ENCODE peak calls at places on chromosomes 13 and 19, in seven cellular contexts. E is fibroblast of the aortic adventitia, L is cardiac muscle cell, H is uterus, V is OCI-LY7, M is heart right ventricle, A is prostate gland. J is an unnamed sample.

GRCh38 chr13:113786262-113786841 is 27.3 kb downstream of the TMEM255B start:
- DNase-seq in E (peak), L (peak), H (no peak), V (no peak), M (no peak), A (no peak), J (no peak)

GRCh38 chr19:13024126-13024957 is 29.1 kb downstream of the NFIX start:
- DNase-seq in E (peak), L (peak), H (peak), V (no peak), M (no peak), A (no peak), J (no peak)

GRCh38 chr13:104584481-104584880 is 1518.3 kb upstream of the SLC10A2 start:
- DNase-seq in E (no peak), L (peak), H (no peak), V (no peak), M (no peak), A (no peak), J (no peak)

GRCh38 chr13:29817604-29818378 is 32.6 kb downstream of the UBL3 start:
- DNase-seq in E (peak), L (no peak), H (no peak), V (peak), M (no peak), A (no peak), J (no peak)

GRCh38 chr19:40089462-40089861 is 1.3 kb downstream of the ZNF780A start:
- DNase-seq in E (peak), L (peak), H (no peak), V (peak), M (no peak), A (no peak), J (peak)

GRCh38 chr19:30319411-30319810 is 52.8 kb upstream of the ZNF536 start:
- DNase-seq in E (no peak), L (no peak), H (no peak), V (no peak), M (no peak), A (no peak), J (no peak)

GRCh38 chr19:10290439-10290875 is 705 bp downstream of the ICAM5 start:
- DNase-seq in E (peak), L (no peak), H (no peak), V (no peak), M (no peak), A (no peak), J (no peak)

GRCh38 chr19:16208064-16208759 is 10.5 kb downstream of the AP1M1 start:
- DNase-seq in E (no peak), L (no peak), H (no peak), V (no peak), M (no peak), A (no peak), J (no peak)

GRCh38 chr19:41925208-41926003 is 2.8 kb downstream of the ERFL start:
- DNase-seq in E (no peak), L (no peak), H (no peak), V (no peak), M (no peak), A (no peak), J (no peak)

GRCh38 chr13:88802886-88803285 is 1131.7 kb downstream of the SLITRK5 start:
- DNase-seq in E (no peak), L (no peak), H (no peak), V (no peak), M (no peak), A (no peak), J (no peak)

GRCh38 chr13:42038661-42039456 is 9.6 kb upstream of the DGKH start:
- DNase-seq in E (no peak), L (no peak), H (no peak), V (no peak), M (no peak), A (no peak), J (no peak)

GRCh38 chr19:53894736-53895135 is 12.7 kb downstream of the PRKCG start:
- DNase-seq in E (no peak), L (no peak), H (no peak), V (no peak), M (no peak), A (no peak), J (no peak)

GRCh38 chr13:40230833-40231266 is 435.6 kb downstream of the FOXO1 start:
- DNase-seq in E (peak), L (peak), H (no peak), V (no peak), M (no peak), A (no peak), J (no peak)

GRCh38 chr13:50320297-50320862 is 305.1 kb downstream of the KCNRG start:
- DNase-seq in E (peak), L (peak), H (no peak), V (no peak), M (no peak), A (no peak), J (peak)

GRCh38 chr13:47025791-47026419 is 129.1 kb upstream of the HTR2A start:
- DNase-seq in E (peak), L (no peak), H (no peak), V (no peak), M (no peak), A (no peak), J (no peak)

GRCh38 chr19:7748756-7749155 is 1.4 kb upstream of the CD209 start:
- DNase-seq in E (peak), L (peak), H (no peak), V (no peak), M (no peak), A (no peak), J (no peak)

GRCh38 chr13:39913928-39914327 is 258.5 kb downstream of the COG6 start:
- DNase-seq in E (peak), L (peak), H (no peak), V (no peak), M (no peak), A (peak), J (no peak)

GRCh38 chr19:45262570-45262969 is 11.5 kb downstream of the MARK4 start:
- DNase-seq in E (no peak), L (no peak), H (no peak), V (no peak), M (no peak), A (no peak), J (no peak)

GRCh38 chr13:100512422-100512821 is 76.2 kb downstream of the GGACT start:
- DNase-seq in E (no peak), L (peak), H (no peak), V (no peak), M (no peak), A (no peak), J (no peak)

GRCh38 chr13:20945952-20946383 is 43.4 kb upstream of the XPO4 start:
- DNase-seq in E (no peak), L (peak), H (no peak), V (no peak), M (no peak), A (no peak), J (no peak)

GRCh38 chr13:71865858-71866172 is 1.2 kb downstream of the DACH1 start:
- DNase-seq in E (no peak), L (peak), H (peak), V (no peak), M (no peak), A (no peak), J (no peak)

GRCh38 chr19:50300051-50300450 is 29.1 kb downstream of the KCNC3 start:
- DNase-seq in E (no peak), L (no peak), H (no peak), V (no peak), M (no peak), A (no peak), J (no peak)

GRCh38 chr13:73304442-73304841 is 245.6 kb downstream of the KLF5 start:
- DNase-seq in E (no peak), L (no peak), H (no peak), V (no peak), M (no peak), A (no peak), J (no peak)

GRCh38 chr13:95492044-95492801 is 60.3 kb upstream of the CLDN10 start:
- DNase-seq in E (no peak), L (no peak), H (no peak), V (no peak), M (no peak), A (no peak), J (no peak)

GRCh38 chr13:54185101-54185500 is 1156.5 kb downstream of the OLFM4 start:
- DNase-seq in E (no peak), L (no peak), H (no peak), V (no peak), M (no peak), A (no peak), J (no peak)

GRCh38 chr13:54183728-54184127 is 1155.1 kb downstream of the OLFM4 start:
- DNase-seq in E (no peak), L (no peak), H (no peak), V (no peak), M (no peak), A (no peak), J (no peak)

GRCh38 chr13:54184576-54184975 is 1156.0 kb downstream of the OLFM4 start:
- DNase-seq in E (no peak), L (no peak), H (no peak), V (no peak), M (no peak), A (no peak), J (no peak)

GRCh38 chr13:54187461-54187860 is 1158.8 kb downstream of the OLFM4 start:
- DNase-seq in E (no peak), L (no peak), H (no peak), V (no peak), M (no peak), A (no peak), J (no peak)

GRCh38 chr13:54185785-54186184 is 1157.2 kb downstream of the OLFM4 start:
- DNase-seq in E (no peak), L (no peak), H (no peak), V (no peak), M (no peak), A (no peak), J (no peak)
- TF ChIP-seq CTCF in E (no peak), L (no peak), H (no peak), V (peak), M (no peak), A (no peak), J (no peak)

GRCh38 chr19:48444933-48445194 is 919 bp upstream of the GRWD1 start:
- DNase-seq in E (no peak), L (peak), H (no peak), V (no peak), M (no peak), A (no peak), J (no peak)
- H3K4me3 ChIP-seq in E (peak), L (peak), H (peak), V (peak), M (peak), A (no peak), J (peak)

GRCh38 chr19:4816388-4817165 is 14.9 kb downstream of the TICAM1 start:
- DNase-seq in E (no peak), L (no peak), H (no peak), V (no peak), M (no peak), A (no peak), J (no peak)

GRCh38 chr19:4817467-4818277 is 13.8 kb downstream of the TICAM1 start:
- DNase-seq in E (no peak), L (no peak), H (no peak), V (no peak), M (no peak), A (no peak), J (no peak)

GRCh38 chr19:4815426-4816387 is 15.8 kb downstream of the TICAM1 start:
- DNase-seq in E (peak), L (peak), H (peak), V (peak), M (peak), A (peak), J (peak)

GRCh38 chr19:4823577-4823976 is 7.9 kb downstream of the TICAM1 start:
- DNase-seq in E (no peak), L (no peak), H (no peak), V (no peak), M (no peak), A (no peak), J (no peak)

DNA sequence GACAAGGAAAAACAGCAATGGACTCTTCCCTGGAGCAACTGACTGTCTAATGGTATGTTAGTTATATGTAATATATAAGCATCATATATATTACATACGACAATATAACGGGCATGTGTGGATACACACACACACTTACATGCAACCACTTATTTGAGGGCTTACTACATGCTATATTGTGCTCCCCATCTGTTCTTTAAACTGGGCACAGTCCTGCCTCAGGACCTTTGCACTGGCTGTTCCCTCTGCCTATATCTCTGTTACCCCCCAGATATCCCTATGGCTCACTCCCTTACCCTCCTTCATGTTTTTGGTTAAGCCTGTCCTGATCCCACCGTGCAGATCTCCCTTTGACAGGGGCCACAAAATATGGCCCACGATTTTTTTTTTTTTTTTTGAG is 10.2 kb downstream of the TICAM1 start:
- DNase-seq in E (no peak), L (no peak), H (no peak), V (no peak), M (no peak), A (no peak), J (no peak)
- TF ChIP-seq CTCF in E (no peak), L (no peak), H (no peak), V (no peak), M (no peak), A (no peak), J (no peak)

DNA sequence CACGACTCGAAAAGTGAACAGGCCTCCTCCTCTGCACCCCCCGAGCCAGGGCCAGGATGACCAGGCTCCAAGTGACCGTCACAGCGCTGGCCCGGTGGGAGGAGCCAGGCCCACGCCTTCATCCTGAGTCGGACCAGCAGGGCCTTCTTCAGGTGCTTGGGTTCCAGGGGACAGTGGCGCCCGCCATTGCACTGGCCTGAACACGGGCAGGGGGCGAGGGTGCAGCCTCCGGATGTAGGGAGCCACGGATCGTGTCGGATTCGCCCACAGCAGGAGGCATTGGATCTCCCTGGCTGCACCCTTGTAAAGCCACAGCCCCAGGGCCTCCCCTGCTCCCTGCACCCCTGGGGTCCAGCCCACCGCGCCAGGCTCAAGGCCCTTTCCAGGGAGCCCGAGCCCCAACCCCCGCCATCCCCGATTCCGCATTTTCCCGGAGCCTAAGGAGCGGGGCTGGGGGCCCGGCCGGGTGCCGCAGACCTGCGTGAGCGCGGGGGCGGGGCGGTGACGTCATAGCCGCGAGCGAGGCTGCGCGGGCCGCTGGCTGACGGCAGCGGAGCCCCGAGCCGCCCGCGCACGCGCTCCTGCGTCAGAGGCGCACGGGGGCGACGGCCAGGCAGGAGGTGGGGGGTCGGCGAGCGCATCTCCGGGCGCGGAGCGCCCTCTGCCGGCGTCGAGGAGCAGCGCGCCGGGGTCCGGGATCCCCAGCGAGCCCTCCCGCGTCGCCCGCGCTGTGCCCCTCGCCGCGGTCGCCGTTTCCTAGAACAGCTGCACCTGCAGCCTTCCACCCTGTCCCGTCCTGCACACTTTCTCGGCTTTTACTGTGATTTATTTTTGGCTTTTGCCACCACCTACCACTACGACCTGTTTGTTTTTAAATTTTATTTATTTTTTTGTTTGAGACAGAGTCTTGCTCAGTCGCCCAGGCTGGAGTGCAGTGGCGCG is 1.5 kb upstream of the ATP5F1D start:
- DNase-seq in E (peak), L (peak), H (peak), V (peak), M (peak), A (peak), J (peak)
- H3K4me3 ChIP-seq in E (peak), L (peak), H (peak), V (peak), M (peak), A (peak), J (peak)

GRCh38 chr19:5032101-5032967 is 63.4 kb downstream of the KDM4B start:
- DNase-seq in E (no peak), L (no peak), H (no peak), V (no peak), M (no peak), A (no peak), J (no peak)
- TF ChIP-seq CTCF in E (no peak), L (no peak), H (no peak), V (no peak), M (peak), A (no peak), J (no peak)

DNA sequence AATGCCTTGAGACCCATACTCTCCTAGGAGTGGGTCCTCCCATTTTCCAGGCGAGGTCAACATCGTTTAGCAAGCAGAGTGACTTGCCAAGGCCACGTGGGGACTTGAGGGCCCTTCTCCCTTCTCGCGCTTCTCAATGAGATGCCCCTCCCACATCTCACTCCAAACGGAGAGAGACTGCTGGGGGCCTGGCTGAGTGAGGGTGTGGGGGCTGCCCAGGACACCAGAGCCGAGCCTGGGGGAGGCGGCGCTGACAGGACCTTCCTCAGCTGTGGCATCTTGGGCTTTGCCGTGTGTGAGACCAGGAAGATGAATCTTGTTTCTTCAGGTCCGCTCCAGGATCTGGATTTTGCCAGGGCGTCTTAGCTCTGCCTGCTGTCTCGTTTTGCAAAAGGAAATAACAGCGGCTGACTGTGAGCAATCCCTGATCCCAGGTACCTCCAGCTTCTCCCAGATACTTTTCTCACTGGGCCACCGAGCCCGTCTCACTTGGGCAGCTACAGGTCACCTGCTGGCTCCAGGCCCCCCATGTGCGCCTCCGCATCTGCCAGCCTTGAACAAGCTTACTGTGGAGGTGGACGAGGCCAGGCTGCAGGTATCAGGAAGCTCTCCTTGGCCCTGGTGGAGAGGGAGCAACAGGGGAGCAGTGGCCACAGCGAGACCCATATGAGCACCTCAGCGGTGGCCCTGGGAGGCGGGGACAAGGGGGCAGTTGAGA is 6.0 kb downstream of the COX6B2 start:
- DNase-seq in E (no peak), L (no peak), H (no peak), V (no peak), M (no peak), A (no peak), J (no peak)
- H3K4me3 ChIP-seq in E (no peak), L (no peak), H (no peak), V (no peak), M (no peak), A (no peak), J (no peak)

DNA sequence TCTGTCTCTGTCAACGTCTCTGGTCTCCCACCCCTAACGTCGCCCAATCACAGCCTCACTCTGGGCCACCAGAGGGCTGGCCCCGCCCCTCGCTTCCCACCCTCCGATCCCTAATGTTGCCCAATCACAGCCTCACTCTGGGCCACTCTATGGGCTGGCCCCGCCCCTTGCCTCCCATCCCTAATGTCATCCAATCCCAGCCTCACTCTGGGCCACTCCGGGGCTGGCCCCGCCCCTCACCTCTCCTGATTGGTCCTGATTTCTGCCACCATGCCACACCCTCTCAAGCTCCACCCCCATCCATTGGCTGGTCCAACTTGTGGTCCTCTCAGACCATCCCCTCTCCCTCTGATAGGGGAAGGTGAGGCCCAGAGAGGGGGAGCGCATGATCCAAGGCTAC is 24.9 kb downstream of the CELF5 start:
- DNase-seq in E (no peak), L (no peak), H (no peak), V (peak), M (no peak), A (no peak), J (no peak)
- TF ChIP-seq CTCF in E (no peak), L (no peak), H (no peak), V (no peak), M (no peak), A (no peak), J (no peak)

J was measured in astrocyte of the cerebellum.